ENCODE peak calls at places on chromosomes 12 and 14, in nine cellular contexts. One of them, this sample, is unnamed.

GRCh38 chr12:131100031-131100674 is 146.4 kb downstream of the ADGRD1 start:
- DNase-seq in colonic mucosa: no peak
- DNase-seq in activated gamma-delta T cell: no peak
- DNase-seq in lower lobe of right lung: no peak
- DNase-seq in NCI-H526: no peak
- DNase-seq in HepG2: no peak
- DNase-seq in hypothalamus: no peak
- DNase-seq in activated T-helper 1 cell treated with anti-CD3 and anti-CD28 coated beads, Interleukin-2, amount 50 U/mL, for 16 hours: no peak
- DNase-seq in cardiac muscle cell: no peak
- DNase-seq in this sample: no peak

GRCh38 chr14:33563492-33563891 is 387.4 kb downstream of the EGLN3 start:
- DNase-seq in colonic mucosa: no peak
- DNase-seq in activated gamma-delta T cell: no peak
- DNase-seq in lower lobe of right lung: no peak
- DNase-seq in NCI-H526: no peak
- DNase-seq in HepG2: no peak
- DNase-seq in hypothalamus: no peak
- DNase-seq in activated T-helper 1 cell treated with anti-CD3 and anti-CD28 coated beads, Interleukin-2, amount 50 U/mL, for 16 hours: no peak
- DNase-seq in cardiac muscle cell: peak
- DNase-seq in this sample: no peak

GRCh38 chr12:13834241-13834640 is 147.2 kb downstream of the GRIN2B start:
- DNase-seq in colonic mucosa: no peak
- DNase-seq in activated gamma-delta T cell: no peak
- DNase-seq in lower lobe of right lung: no peak
- DNase-seq in NCI-H526: no peak
- DNase-seq in HepG2: no peak
- DNase-seq in hypothalamus: no peak
- DNase-seq in activated T-helper 1 cell treated with anti-CD3 and anti-CD28 coated beads, Interleukin-2, amount 50 U/mL, for 16 hours: no peak
- DNase-seq in cardiac muscle cell: no peak
- DNase-seq in this sample: no peak

GRCh38 chr12:13727707-13728147 is 253.7 kb downstream of the GRIN2B start:
- DNase-seq in colonic mucosa: no peak
- DNase-seq in activated gamma-delta T cell: no peak
- DNase-seq in lower lobe of right lung: no peak
- DNase-seq in NCI-H526: peak
- DNase-seq in HepG2: no peak
- DNase-seq in hypothalamus: no peak
- DNase-seq in activated T-helper 1 cell treated with anti-CD3 and anti-CD28 coated beads, Interleukin-2, amount 50 U/mL, for 16 hours: no peak
- DNase-seq in cardiac muscle cell: no peak
- DNase-seq in this sample: no peak

GRCh38 chr14:69050235-69051184 is 71.4 kb upstream of the ACTN1 start:
- DNase-seq in colonic mucosa: no peak
- DNase-seq in activated gamma-delta T cell: no peak
- DNase-seq in lower lobe of right lung: no peak
- DNase-seq in NCI-H526: no peak
- DNase-seq in HepG2: no peak
- DNase-seq in hypothalamus: no peak
- DNase-seq in activated T-helper 1 cell treated with anti-CD3 and anti-CD28 coated beads, Interleukin-2, amount 50 U/mL, for 16 hours: no peak
- DNase-seq in cardiac muscle cell: peak
- DNase-seq in this sample: no peak

GRCh38 chr12:11623382-11623781 is 26.1 kb upstream of the ETV6 start:
- DNase-seq in colonic mucosa: no peak
- DNase-seq in activated gamma-delta T cell: no peak
- DNase-seq in lower lobe of right lung: no peak
- DNase-seq in NCI-H526: no peak
- DNase-seq in HepG2: peak
- DNase-seq in hypothalamus: no peak
- DNase-seq in activated T-helper 1 cell treated with anti-CD3 and anti-CD28 coated beads, Interleukin-2, amount 50 U/mL, for 16 hours: no peak
- DNase-seq in cardiac muscle cell: peak
- DNase-seq in this sample: no peak

GRCh38 chr14:77185093-77185465 is 3.5 kb downstream of the TMEM63C start:
- DNase-seq in colonic mucosa: no peak
- DNase-seq in activated gamma-delta T cell: no peak
- DNase-seq in lower lobe of right lung: no peak
- DNase-seq in NCI-H526: no peak
- DNase-seq in HepG2: no peak
- DNase-seq in hypothalamus: no peak
- DNase-seq in activated T-helper 1 cell treated with anti-CD3 and anti-CD28 coated beads, Interleukin-2, amount 50 U/mL, for 16 hours: no peak
- DNase-seq in cardiac muscle cell: no peak
- DNase-seq in this sample: no peak

GRCh38 chr12:12745576-12746211 is 28.5 kb downstream of the CDKN1B start:
- DNase-seq in colonic mucosa: no peak
- DNase-seq in activated gamma-delta T cell: no peak
- DNase-seq in lower lobe of right lung: no peak
- DNase-seq in NCI-H526: no peak
- DNase-seq in HepG2: no peak
- DNase-seq in hypothalamus: no peak
- DNase-seq in activated T-helper 1 cell treated with anti-CD3 and anti-CD28 coated beads, Interleukin-2, amount 50 U/mL, for 16 hours: no peak
- DNase-seq in cardiac muscle cell: no peak
- DNase-seq in this sample: no peak

GRCh38 chr14:81449114-81449513 is 49.0 kb upstream of the STON2 start:
- DNase-seq in colonic mucosa: peak
- DNase-seq in activated gamma-delta T cell: no peak
- DNase-seq in lower lobe of right lung: no peak
- DNase-seq in NCI-H526: no peak
- DNase-seq in HepG2: peak
- DNase-seq in hypothalamus: no peak
- DNase-seq in activated T-helper 1 cell treated with anti-CD3 and anti-CD28 coated beads, Interleukin-2, amount 50 U/mL, for 16 hours: no peak
- DNase-seq in cardiac muscle cell: peak
- DNase-seq in this sample: no peak

GRCh38 chr12:55472297-55472696 is 2.4 kb upstream of the OR6C70 start:
- DNase-seq in colonic mucosa: no peak
- DNase-seq in activated gamma-delta T cell: no peak
- DNase-seq in lower lobe of right lung: no peak
- DNase-seq in NCI-H526: no peak
- DNase-seq in HepG2: no peak
- DNase-seq in hypothalamus: no peak
- DNase-seq in activated T-helper 1 cell treated with anti-CD3 and anti-CD28 coated beads, Interleukin-2, amount 50 U/mL, for 16 hours: no peak
- DNase-seq in cardiac muscle cell: no peak
- DNase-seq in this sample: no peak

GRCh38 chr12:116958402-116959197 is 47.9 kb downstream of the FBXW8 start:
- DNase-seq in colonic mucosa: peak
- DNase-seq in activated gamma-delta T cell: no peak
- DNase-seq in lower lobe of right lung: no peak
- DNase-seq in NCI-H526: no peak
- DNase-seq in HepG2: no peak
- DNase-seq in hypothalamus: no peak
- DNase-seq in activated T-helper 1 cell treated with anti-CD3 and anti-CD28 coated beads, Interleukin-2, amount 50 U/mL, for 16 hours: no peak
- DNase-seq in cardiac muscle cell: no peak
- DNase-seq in this sample: no peak

GRCh38 chr14:60317609-60318008 is 68.6 kb downstream of the PPM1A start:
- DNase-seq in colonic mucosa: no peak
- DNase-seq in activated gamma-delta T cell: no peak
- DNase-seq in lower lobe of right lung: no peak
- DNase-seq in NCI-H526: no peak
- DNase-seq in HepG2: no peak
- DNase-seq in hypothalamus: no peak
- DNase-seq in activated T-helper 1 cell treated with anti-CD3 and anti-CD28 coated beads, Interleukin-2, amount 50 U/mL, for 16 hours: no peak
- DNase-seq in cardiac muscle cell: no peak
- DNase-seq in this sample: no peak

GRCh38 chr14:78310263-78310662 is 140.1 kb downstream of the NRXN3 start:
- DNase-seq in colonic mucosa: no peak
- DNase-seq in activated gamma-delta T cell: no peak
- DNase-seq in lower lobe of right lung: no peak
- DNase-seq in NCI-H526: no peak
- DNase-seq in HepG2: no peak
- DNase-seq in hypothalamus: no peak
- DNase-seq in activated T-helper 1 cell treated with anti-CD3 and anti-CD28 coated beads, Interleukin-2, amount 50 U/mL, for 16 hours: no peak
- DNase-seq in cardiac muscle cell: no peak
- DNase-seq in this sample: no peak

GRCh38 chr14:67926821-67927220 is 107.2 kb downstream of the RAD51B start:
- DNase-seq in colonic mucosa: no peak
- DNase-seq in activated gamma-delta T cell: no peak
- DNase-seq in lower lobe of right lung: no peak
- DNase-seq in NCI-H526: no peak
- DNase-seq in HepG2: no peak
- DNase-seq in hypothalamus: no peak
- DNase-seq in activated T-helper 1 cell treated with anti-CD3 and anti-CD28 coated beads, Interleukin-2, amount 50 U/mL, for 16 hours: no peak
- DNase-seq in cardiac muscle cell: no peak
- DNase-seq in this sample: no peak

GRCh38 chr12:1644113-1644512 is 15.1 kb downstream of the WNT5B start:
- DNase-seq in colonic mucosa: no peak
- DNase-seq in activated gamma-delta T cell: no peak
- DNase-seq in lower lobe of right lung: no peak
- DNase-seq in NCI-H526: no peak
- DNase-seq in HepG2: no peak
- DNase-seq in hypothalamus: no peak
- DNase-seq in activated T-helper 1 cell treated with anti-CD3 and anti-CD28 coated beads, Interleukin-2, amount 50 U/mL, for 16 hours: no peak
- DNase-seq in cardiac muscle cell: no peak
- DNase-seq in this sample: no peak

GRCh38 chr12:120332523-120332922 is 4.9 kb upstream of the PLA2G1B start:
- DNase-seq in colonic mucosa: no peak
- DNase-seq in activated gamma-delta T cell: no peak
- DNase-seq in lower lobe of right lung: no peak
- DNase-seq in NCI-H526: no peak
- DNase-seq in HepG2: no peak
- DNase-seq in hypothalamus: no peak
- DNase-seq in activated T-helper 1 cell treated with anti-CD3 and anti-CD28 coated beads, Interleukin-2, amount 50 U/mL, for 16 hours: no peak
- DNase-seq in cardiac muscle cell: no peak
- DNase-seq in this sample: no peak

GRCh38 chr12:67747869-67748760 is 99.6 kb downstream of the DYRK2 start:
- DNase-seq in colonic mucosa: peak
- DNase-seq in activated gamma-delta T cell: no peak
- DNase-seq in lower lobe of right lung: no peak
- DNase-seq in NCI-H526: no peak
- DNase-seq in HepG2: peak
- DNase-seq in hypothalamus: no peak
- DNase-seq in activated T-helper 1 cell treated with anti-CD3 and anti-CD28 coated beads, Interleukin-2, amount 50 U/mL, for 16 hours: no peak
- DNase-seq in cardiac muscle cell: peak
- DNase-seq in this sample: no peak

GRCh38 chr12:53975019-53975815 is 463 bp upstream of the HOTAIR start:
- DNase-seq in colonic mucosa: no peak
- DNase-seq in activated gamma-delta T cell: no peak
- DNase-seq in lower lobe of right lung: no peak
- DNase-seq in NCI-H526: no peak
- DNase-seq in HepG2: no peak
- DNase-seq in hypothalamus: no peak
- DNase-seq in activated T-helper 1 cell treated with anti-CD3 and anti-CD28 coated beads, Interleukin-2, amount 50 U/mL, for 16 hours: no peak
- DNase-seq in cardiac muscle cell: no peak
- DNase-seq in this sample: no peak

GRCh38 chr12:75979181-75979580 is 52.4 kb downstream of the PHLDA1 start:
- DNase-seq in colonic mucosa: no peak
- DNase-seq in activated gamma-delta T cell: no peak
- DNase-seq in lower lobe of right lung: no peak
- DNase-seq in NCI-H526: no peak
- DNase-seq in HepG2: no peak
- DNase-seq in hypothalamus: no peak
- DNase-seq in activated T-helper 1 cell treated with anti-CD3 and anti-CD28 coated beads, Interleukin-2, amount 50 U/mL, for 16 hours: no peak
- DNase-seq in cardiac muscle cell: no peak
- DNase-seq in this sample: no peak

GRCh38 chr12:95201056-95201670 is 16.1 kb downstream of the FGD6 start:
- DNase-seq in colonic mucosa: peak
- DNase-seq in activated gamma-delta T cell: no peak
- DNase-seq in lower lobe of right lung: no peak
- DNase-seq in NCI-H526: no peak
- DNase-seq in HepG2: no peak
- DNase-seq in hypothalamus: no peak
- DNase-seq in activated T-helper 1 cell treated with anti-CD3 and anti-CD28 coated beads, Interleukin-2, amount 50 U/mL, for 16 hours: no peak
- DNase-seq in cardiac muscle cell: peak
- DNase-seq in this sample: no peak

GRCh38 chr12:32140867-32141266 is 34.2 kb downstream of the BICD1 start:
- DNase-seq in colonic mucosa: no peak
- DNase-seq in activated gamma-delta T cell: no peak
- DNase-seq in lower lobe of right lung: no peak
- DNase-seq in NCI-H526: no peak
- DNase-seq in HepG2: no peak
- DNase-seq in hypothalamus: no peak
- DNase-seq in activated T-helper 1 cell treated with anti-CD3 and anti-CD28 coated beads, Interleukin-2, amount 50 U/mL, for 16 hours: no peak
- DNase-seq in cardiac muscle cell: no peak
- DNase-seq in this sample: no peak

GRCh38 chr14:50964683-50965390 is 20.6 kb upstream of the PYGL start:
- DNase-seq in colonic mucosa: peak
- DNase-seq in activated gamma-delta T cell: no peak
- DNase-seq in lower lobe of right lung: no peak
- DNase-seq in NCI-H526: no peak
- DNase-seq in HepG2: peak
- DNase-seq in hypothalamus: no peak
- DNase-seq in activated T-helper 1 cell treated with anti-CD3 and anti-CD28 coated beads, Interleukin-2, amount 50 U/mL, for 16 hours: no peak
- DNase-seq in cardiac muscle cell: peak
- DNase-seq in this sample: no peak

GRCh38 chr12:42809226-42809625 is 219.7 kb upstream of the PRICKLE1 start:
- DNase-seq in colonic mucosa: no peak
- DNase-seq in activated gamma-delta T cell: no peak
- DNase-seq in lower lobe of right lung: no peak
- DNase-seq in NCI-H526: no peak
- DNase-seq in HepG2: no peak
- DNase-seq in hypothalamus: no peak
- DNase-seq in activated T-helper 1 cell treated with anti-CD3 and anti-CD28 coated beads, Interleukin-2, amount 50 U/mL, for 16 hours: no peak
- DNase-seq in cardiac muscle cell: peak
- DNase-seq in this sample: no peak

GRCh38 chr12:102093319-102093718 is 26.6 kb downstream of the NUP37 start:
- DNase-seq in colonic mucosa: no peak
- DNase-seq in activated gamma-delta T cell: no peak
- DNase-seq in lower lobe of right lung: no peak
- DNase-seq in NCI-H526: no peak
- DNase-seq in HepG2: no peak
- DNase-seq in hypothalamus: no peak
- DNase-seq in activated T-helper 1 cell treated with anti-CD3 and anti-CD28 coated beads, Interleukin-2, amount 50 U/mL, for 16 hours: no peak
- DNase-seq in cardiac muscle cell: peak
- DNase-seq in this sample: no peak

GRCh38 chr12:92908108-92908507 is 21.0 kb downstream of the EEA1 start:
- DNase-seq in colonic mucosa: no peak
- DNase-seq in activated gamma-delta T cell: no peak
- DNase-seq in lower lobe of right lung: no peak
- DNase-seq in NCI-H526: no peak
- DNase-seq in HepG2: no peak
- DNase-seq in hypothalamus: no peak
- DNase-seq in activated T-helper 1 cell treated with anti-CD3 and anti-CD28 coated beads, Interleukin-2, amount 50 U/mL, for 16 hours: no peak
- DNase-seq in cardiac muscle cell: no peak
- DNase-seq in this sample: no peak

This sample was measured in substantia nigra.